ENCODE peak calls at places on chromosome 21, in nine cellular contexts. K is fibroblast of villous mesenchyme, H is right lobe of liver, R is GM13976, J is kidney, A is cardiac fibroblast, U is suprapubic skin, X is progenitor cell of endocrine pancreas, F is uterus. I is an unnamed sample.

GRCh38 chr21:46151261-46151988 is 4.0 kb downstream of the FTCD start:
- DNase-seq in H (peak; percentile 54), X (no peak), R (no peak), A (no peak), K (no peak), U (peak; percentile 59), J (peak; percentile 70), F (peak; percentile 15), I (no peak)

GRCh38 chr21:30372139-30372770 is at the start of gene KRTAP13-2:
- DNase-seq in H (no peak), K (no peak), X (no peak), J (no peak), F (no peak), U (no peak), R (no peak), A (no peak), I (no peak)

GRCh38 chr21:25572895-25573310 is 34.4 kb downstream of the MRPL39 start:
- DNase-seq in U (no peak), A (peak; percentile 6), F (no peak), R (no peak), K (no peak), J (no peak), X (no peak), H (no peak), I (no peak)

GRCh38 chr21:44845418-44846200 is 27.7 kb upstream of the SUMO3 start:
- DNase-seq in R (peak; percentile 87), F (peak; percentile 37), A (peak; percentile 79), U (no peak), H (no peak), J (peak; percentile 91), X (peak; percentile 44), K (peak; percentile 82), I (peak; percentile 75)

GRCh38 chr21:16492356-16492755 is 762.6 kb downstream of the USP25 start:
- DNase-seq in H (no peak), A (no peak), U (no peak), X (no peak), F (no peak), R (no peak), K (no peak), J (no peak), I (no peak)

GRCh38 chr21:32388306-32388705 is 4.5 kb downstream of the URB1 start:
- DNase-seq in F (no peak), X (no peak), R (no peak), H (no peak), A (no peak), J (no peak), U (no peak), K (no peak), I (no peak)

GRCh38 chr21:31560479-31560878 is 99.0 kb upstream of the SOD1 start:
- DNase-seq in R (no peak), U (no peak), F (no peak), K (no peak), X (no peak), J (no peak), H (no peak), A (no peak), I (no peak)

GRCh38 chr21:46161800-46162592 is 6.6 kb upstream of the FTCD start:
- DNase-seq in X (no peak), U (peak; percentile 46), F (peak; percentile 8), K (no peak), A (no peak), H (no peak), R (no peak), J (peak; percentile 69), I (no peak)

GRCh38 chr21:15659768-15660423 is 69.9 kb upstream of the USP25 start:
- DNase-seq in K (no peak), J (no peak), R (no peak), H (no peak), X (no peak), U (no peak), A (no peak), F (peak; percentile 17), I (no peak)

GRCh38 chr21:25396135-25396711 is 211.1 kb downstream of the MRPL39 start:
- DNase-seq in U (no peak), K (no peak), R (peak; percentile 61), H (no peak), X (no peak), A (no peak), F (no peak), J (no peak), I (peak; percentile 91)

GRCh38 chr21:25898671-25899070 is 163.9 kb downstream of the GABPA start:
- DNase-seq in H (no peak), F (no peak), K (peak; percentile 21), J (no peak), U (no peak), A (peak; percentile 29), R (no peak), X (no peak), I (no peak)

GRCh38 chr21:15732290-15732995 is 2.7 kb downstream of the USP25 start:
- DNase-seq in F (no peak), X (no peak), U (no peak), H (no peak), R (peak; percentile 70), A (peak; percentile 50), K (peak; percentile 74), J (no peak), I (peak; percentile 27)

GRCh38 chr21:37793660-37794059 is 122.6 kb downstream of the KCNJ6 start:
- DNase-seq in R (no peak), U (no peak), H (no peak), K (peak; percentile 26), F (no peak), J (no peak), A (peak; percentile 15), X (no peak), I (no peak)

GRCh38 chr21:26438976-26439375 is 134.1 kb downstream of the CYYR1 start:
- DNase-seq in A (no peak), R (no peak), H (no peak), X (no peak), U (no peak), J (no peak), F (no peak), K (no peak), I (no peak)

GRCh38 chr21:14603202-14603601 is 57.1 kb upstream of the SAMSN1 start:
- DNase-seq in A (peak; percentile 51), H (no peak), R (no peak), J (no peak), U (no peak), K (peak; percentile 33), F (no peak), X (no peak), I (no peak)

GRCh38 chr21:32599146-32599925 is 12.8 kb downstream of the CFAP298 start:
- DNase-seq in K (no peak), H (no peak), R (no peak), X (no peak), U (no peak), A (no peak), J (no peak), F (no peak), I (no peak)

GRCh38 chr21:45611296-45611695 is 32.2 kb upstream of the PCBP3 start:
- DNase-seq in X (no peak), J (no peak), K (no peak), A (no peak), H (peak; percentile 7), F (no peak), U (no peak), R (no peak), I (no peak)

GRCh38 chr21:43299441-43300277 is 127.3 kb downstream of the SIK1 start:
- DNase-seq in H (no peak), A (no peak), U (no peak), R (no peak), K (no peak), J (peak; percentile 64), X (no peak), F (no peak), I (no peak)

GRCh38 chr21:39048064-39048463 is 135.2 kb downstream of the PSMG1 start:
- DNase-seq in A (peak; percentile 88), U (no peak), K (peak; percentile 56), F (no peak), H (no peak), J (no peak), R (no peak), X (no peak), I (no peak)

GRCh38 chr21:39050839-39051560 is 132.3 kb downstream of the PSMG1 start:
- DNase-seq in H (no peak), K (no peak), A (no peak), R (no peak), J (no peak), U (no peak), F (no peak), X (no peak), I (no peak)

GRCh38 chr21:39047046-39047445 is 136.2 kb downstream of the PSMG1 start:
- DNase-seq in U (no peak), F (no peak), K (no peak), X (no peak), H (no peak), J (no peak), R (no peak), A (no peak), I (no peak)

GRCh38 chr21:39046236-39046911 is 136.9 kb downstream of the PSMG1 start:
- DNase-seq in X (no peak), R (no peak), U (no peak), F (no peak), K (no peak), J (no peak), A (no peak), H (no peak), I (no peak)

GRCh38 chr21:39048574-39048973 is 134.7 kb downstream of the PSMG1 start:
- DNase-seq in J (no peak), K (peak; percentile 67), A (peak; percentile 78), F (no peak), X (no peak), R (no peak), H (no peak), U (no peak), I (no peak)
- TF ChIP-seq CTCF in J (no peak), K (no peak), A (no peak), F (no peak), X (no peak), R (no peak), H (no peak), U (no peak), I (no peak)

GRCh38 chr21:18522181-18522771 is 118.7 kb upstream of the TMPRSS15 start:
- DNase-seq in K (no peak), U (no peak), X (no peak), A (no peak), R (no peak), J (no peak), F (no peak), H (no peak), I (no peak)
- TF ChIP-seq CTCF in K (no peak), U (no peak), X (peak; percentile 63), A (no peak), R (no peak), J (no peak), F (no peak), H (no peak), I (no peak)

GRCh38 chr21:35051287-35051818 is 2.3 kb upstream of the RUNX1 start:
- DNase-seq in R (peak; percentile 66), K (peak; percentile 91), H (peak; percentile 89), X (peak; percentile 56), U (peak; percentile 92), F (peak; percentile 31), A (peak; percentile 95), J (peak; percentile 87), I (peak; percentile 92)
- TF ChIP-seq CTCF in R (peak; percentile 33), K (peak; percentile 63), H (peak; percentile 56), X (peak; percentile 76), U (peak; percentile 65), F (no peak), A (peak; percentile 68), J (peak; percentile 16), I (peak; percentile 64)

DNA sequence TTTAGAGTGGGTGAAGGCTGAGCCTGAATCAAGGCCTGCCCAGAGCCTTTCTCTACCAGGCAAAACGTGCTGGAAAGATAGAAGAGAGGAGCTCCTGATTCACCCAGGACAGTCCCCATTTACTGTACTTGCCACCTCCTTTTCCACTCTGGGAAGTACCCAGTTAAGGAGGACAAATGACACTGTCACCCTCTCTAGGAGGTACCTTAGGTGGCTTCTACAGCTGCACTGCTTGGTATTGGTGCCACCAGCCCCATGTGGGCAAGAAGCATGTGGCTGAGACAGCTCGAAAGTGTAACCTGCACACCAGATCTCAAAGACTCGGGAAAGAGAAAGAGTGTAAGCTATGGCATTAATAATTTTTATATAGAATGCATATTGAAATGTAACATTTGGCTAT is 42.3 kb downstream of the RUNX1 start:
- DNase-seq in U (no peak), J (no peak), X (no peak), K (no peak), F (no peak), R (no peak), H (no peak), A (no peak), I (no peak)
- TF ChIP-seq CTCF in U (no peak), J (no peak), X (no peak), K (no peak), F (no peak), R (no peak), H (no peak), A (no peak), I (no peak)